ENCODE peak calls at places on chromosomes 5 and 9, in five cellular contexts. K is substantia nigra, P is NCI-H774, G is fibroblast of the aortic adventitia, H is naive B cell. L is an unnamed sample.

GRCh38 chr5:147098233-147098790 is 136.5 kb upstream of the STK32A start:
- DNase-seq in K (no peak), P (peak), G (peak), H (no peak), L (peak)

GRCh38 chr9:101448680-101449070 is 13.1 kb upstream of the ALDOB start:
- DNase-seq in K (no peak), P (no peak), G (no peak), H (no peak), L (no peak)

GRCh38 chr5:38563624-38564023 is 7.2 kb upstream of the LIFR start:
- DNase-seq in K (no peak), P (no peak), G (no peak), H (no peak), L (no peak)

GRCh38 chr5:56686337-56687198 is 128.8 kb upstream of the MAP3K1 start:
- DNase-seq in K (no peak), P (no peak), G (no peak), H (peak), L (no peak)

GRCh38 chr5:92927291-92927778 is 653.7 kb downstream of the NR2F1-AS1 start:
- DNase-seq in K (no peak), P (peak), G (no peak), H (no peak), L (no peak)

GRCh38 chr5:143739741-143740140 is 72.2 kb upstream of the HMHB1 start:
- DNase-seq in K (no peak), P (no peak), G (no peak), H (no peak), L (no peak)

GRCh38 chr9:126548312-126548711 is 65.4 kb upstream of the LMX1B start:
- DNase-seq in K (no peak), P (no peak), G (no peak), H (no peak), L (no peak)

GRCh38 chr5:169956126-169956525 is 24.2 kb downstream of the INSYN2B start:
- DNase-seq in K (no peak), P (no peak), G (no peak), H (no peak), L (peak)

GRCh38 chr9:87267701-87268100 is 230.0 kb upstream of the DAPK1 start:
- DNase-seq in K (no peak), P (no peak), G (peak), H (no peak), L (peak)

GRCh38 chr5:146005723-146006122 is 69.3 kb downstream of the SH3RF2 start:
- DNase-seq in K (no peak), P (no peak), G (peak), H (no peak), L (no peak)

L was measured in fibroblast of pulmonary artery.